ENCODE peak calls at places on chromosomes 16 and 17, in six cellular contexts. C, Z, J, W, E and N are unnamed samples.

GRCh38 chr17:29642171-29642611 is 19.5 kb upstream of the CORO6 start:
- DNase-seq in C (no peak), Z (no peak), J (peak), W (no peak), E (no peak), N (no peak)

GRCh38 chr17:49881054-49881402 is 33.2 kb upstream of the TAC4 start:
- DNase-seq in C (no peak), Z (no peak), J (no peak), W (no peak), E (no peak), N (no peak)

GRCh38 chr16:2514333-2515179 is 804 bp downstream of the ATP6V0C start:
- DNase-seq in C (no peak), Z (no peak), J (no peak), W (no peak), E (no peak), N (no peak)

GRCh38 chr17:45441536-45442310 is 9.1 kb upstream of the ARHGAP27 start:
- DNase-seq in C (no peak), Z (no peak), J (no peak), W (no peak), E (no peak), N (no peak)

GRCh38 chr16:78639775-78640174 is 540.3 kb downstream of the WWOX start:
- DNase-seq in C (no peak), Z (no peak), J (no peak), W (no peak), E (no peak), N (no peak)

GRCh38 chr17:15257316-15257925 is 7.7 kb downstream of the PMP22 start:
- DNase-seq in C (peak), Z (peak), J (peak), W (no peak), E (peak), N (peak)

GRCh38 chr17:45316271-45317112 is at the start of gene MAP3K14:
- DNase-seq in C (peak), Z (peak), J (peak), W (no peak), E (peak), N (peak)

GRCh38 chr16:22141746-22142145 is 20.6 kb upstream of the SDR42E2 start:
- DNase-seq in C (no peak), Z (no peak), J (peak), W (no peak), E (peak), N (peak)